ENCODE peak calls at places on chromosome 1, in ten cellular contexts. K is AG04450, S is fibroblast of mammary gland, R is esophagus squamous epithelium, X is uterus, W is heart right ventricle, J is epithelial cell of esophagus, F is fibroblast of lung, A is bronchial epithelial cell, T is retinal pigment epithelial cell. D is an unnamed sample.

GRCh38 chr1:155052412-155053400 is 1.6 kb downstream of the ADAM15 start:
- DNase-seq in K (no peak), S (no peak), R (no peak), X (no peak), W (peak), J (peak), F (no peak), A (peak), T (no peak), D (no peak)

GRCh38 chr1:46621930-46622329 is 5.3 kb upstream of the MOB3C start:
- DNase-seq in K (no peak), S (peak), R (no peak), X (no peak), W (no peak), J (no peak), F (no peak), A (no peak), T (no peak), D (no peak)

GRCh38 chr1:59477286-59477685 is 180.4 kb downstream of the FGGY start:
- DNase-seq in K (no peak), S (peak), R (no peak), X (no peak), W (no peak), J (peak), F (peak), A (peak), T (no peak), D (peak)

GRCh38 chr1:63621698-63622097 is 28.5 kb downstream of the PGM1 start:
- DNase-seq in K (no peak), S (peak), R (no peak), X (peak), W (peak), J (peak), F (peak), A (no peak), T (no peak), D (peak)

GRCh38 chr1:17612831-17613230 is 73.3 kb downstream of the ARHGEF10L start:
- DNase-seq in K (no peak), S (no peak), R (no peak), X (no peak), W (no peak), J (no peak), F (no peak), A (no peak), T (no peak), D (no peak)

GRCh38 chr1:220226752-220227151 is 45.5 kb downstream of the RAB3GAP2 start:
- DNase-seq in K (no peak), S (no peak), R (no peak), X (no peak), W (no peak), J (no peak), F (no peak), A (no peak), T (no peak), D (no peak)

GRCh38 chr1:63892632-63893395 is 119.0 kb downstream of the ROR1 start:
- DNase-seq in K (no peak), S (peak), R (peak), X (no peak), W (no peak), J (peak), F (peak), A (peak), T (peak), D (peak)

GRCh38 chr1:198677027-198677426 is 38.2 kb downstream of the PTPRC start:
- DNase-seq in K (no peak), S (no peak), R (no peak), X (no peak), W (no peak), J (peak), F (peak), A (no peak), T (no peak), D (no peak)

GRCh38 chr1:36576118-36576517 is 93.4 kb upstream of the CSF3R start:
- DNase-seq in K (no peak), S (peak), R (no peak), X (peak), W (peak), J (peak), F (peak), A (peak), T (no peak), D (peak)
- TF ChIP-seq CTCF in K (peak), S (peak), R (peak), X (peak), W (peak), J (peak), F (peak), A (peak), T (peak), D (peak)

DNA sequence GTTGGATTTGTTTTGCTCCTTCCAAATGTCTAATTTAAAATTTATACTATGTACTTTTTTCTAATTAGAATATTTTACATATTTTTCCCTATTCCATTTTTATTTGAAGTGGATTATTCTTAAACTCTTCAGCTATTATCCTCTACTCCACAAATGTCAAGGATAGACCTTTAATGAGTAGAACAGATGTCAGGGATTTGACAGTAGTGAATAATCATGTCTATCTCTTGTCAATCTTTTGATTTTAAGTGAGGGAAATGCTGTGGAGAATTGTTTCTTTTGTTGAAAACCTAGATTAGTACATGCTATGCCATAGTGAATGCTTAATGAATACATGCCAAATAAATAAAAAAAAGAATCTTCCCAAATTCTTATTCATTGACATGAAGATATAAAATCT is 56.0 kb downstream of the DNM3 start:
- DNase-seq in K (no peak), S (no peak), R (no peak), X (no peak), W (no peak), J (no peak), F (no peak), A (no peak), T (no peak), D (no peak)
- H3K4me3 ChIP-seq in K (no peak), S (no peak), R (no peak), X (no peak), W (no peak), J (no peak), F (no peak), A (no peak), T (no peak), D (no peak)

GRCh38 chr1:182720465-182720864 is 36.1 kb upstream of the RGS8 start:
- DNase-seq in K (no peak), S (peak), R (no peak), X (no peak), W (no peak), J (peak), F (peak), A (peak), T (no peak), D (no peak)
- TF ChIP-seq CTCF in K (peak), S (peak), R (peak), X (no peak), W (peak), J (peak), F (peak), A (peak), T (peak), D (peak)

DNA sequence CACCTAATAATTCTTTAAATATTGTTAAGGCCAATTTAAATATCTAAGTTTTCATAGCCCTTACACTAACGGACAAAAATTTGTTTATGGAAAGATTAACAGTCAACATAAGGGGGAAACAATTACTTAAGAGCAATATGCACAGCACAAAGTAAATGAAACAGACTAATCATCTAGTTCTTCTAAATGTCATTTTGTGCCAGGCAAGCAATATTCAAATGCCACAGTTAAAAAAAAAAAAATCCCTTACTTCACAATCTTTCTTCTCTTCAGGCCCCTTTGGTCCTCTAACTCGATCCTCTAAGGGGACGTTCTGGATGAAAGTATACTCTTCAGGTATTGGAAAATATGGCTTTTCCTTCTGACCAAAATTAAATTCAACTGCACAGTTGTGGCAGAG is 6.6 kb downstream of the HNRNPU start:
- DNase-seq in K (no peak), S (no peak), R (no peak), X (no peak), W (no peak), J (no peak), F (no peak), A (no peak), T (no peak), D (no peak)
- H3K4me3 ChIP-seq in K (no peak), S (no peak), R (no peak), X (no peak), W (no peak), J (no peak), F (no peak), A (no peak), T (no peak), D (no peak)

DNA sequence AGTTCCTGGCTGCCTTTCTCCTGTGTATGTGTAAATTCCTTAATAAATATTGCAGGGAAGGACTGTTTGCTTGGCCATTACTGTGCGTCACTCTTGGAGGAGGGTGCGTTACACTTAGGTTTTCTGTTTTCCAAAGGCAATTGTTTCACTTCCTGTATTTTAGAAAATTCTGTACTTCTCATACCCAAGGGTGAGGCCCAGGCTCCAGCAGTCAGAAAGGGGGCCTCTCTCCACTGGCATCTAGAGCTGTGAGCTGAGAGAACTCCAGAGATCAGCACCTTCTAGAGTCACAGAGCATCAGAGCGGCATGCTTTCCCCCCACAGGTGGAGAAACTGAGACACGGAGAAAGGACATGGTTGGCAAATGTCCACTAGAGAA is 27.0 kb upstream of the ZFP69B start:
- DNase-seq in K (no peak), S (no peak), R (no peak), X (no peak), W (no peak), J (no peak), F (no peak), A (no peak), T (no peak), D (no peak)
- TF ChIP-seq CTCF in K (no peak), S (no peak), R (no peak), X (no peak), W (no peak), J (no peak), F (no peak), A (no peak), T (no peak), D (no peak)

GRCh38 chr1:52978045-52978444 is 51.0 kb downstream of the SCP2 start:
- DNase-seq in K (no peak), S (peak), R (no peak), X (no peak), W (no peak), J (no peak), F (no peak), A (no peak), T (no peak), D (no peak)

GRCh38 chr1:52973843-52974242 is 46.8 kb downstream of the SCP2 start:
- DNase-seq in K (no peak), S (no peak), R (no peak), X (no peak), W (no peak), J (no peak), F (no peak), A (no peak), T (no peak), D (no peak)

DNA sequence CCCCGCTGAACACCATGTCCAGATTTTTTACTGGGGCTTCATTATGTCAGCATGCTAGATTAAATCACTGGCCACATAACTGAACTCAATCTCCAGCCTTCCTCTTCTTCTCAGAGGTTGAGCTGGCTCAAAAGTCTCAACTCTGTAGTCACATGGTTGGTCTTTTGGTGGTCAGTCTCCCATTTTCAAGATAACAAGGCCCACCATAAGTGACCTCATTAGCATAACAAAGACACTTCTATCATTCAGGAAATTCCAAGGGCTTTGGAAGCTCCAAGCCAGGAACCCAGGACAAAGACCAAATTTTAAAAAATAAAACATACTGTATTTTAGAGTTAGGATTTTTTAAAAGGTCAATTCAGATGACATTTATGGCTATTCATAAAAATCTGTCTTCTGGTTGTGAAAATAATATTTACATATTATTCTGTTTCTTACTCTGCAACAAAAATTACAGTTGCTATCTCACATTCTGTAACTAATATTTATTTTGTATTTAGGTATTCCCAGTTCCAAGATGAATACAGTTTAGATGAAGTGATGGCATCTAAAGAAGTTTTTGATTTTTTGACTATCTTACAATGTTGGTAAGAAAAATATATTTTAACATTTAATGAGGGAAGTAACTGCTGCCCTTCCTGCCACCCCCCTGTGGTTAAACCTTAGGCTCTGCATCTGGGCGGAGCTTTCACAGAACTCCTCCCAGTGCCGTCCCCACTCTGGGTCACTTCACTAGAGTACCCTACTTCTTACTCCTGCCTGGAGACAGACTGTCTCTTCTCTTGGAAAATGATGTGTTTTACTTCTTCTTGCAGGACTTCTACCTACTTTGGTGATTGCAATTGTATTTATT is 49.3 kb downstream of the SCP2 start:
- DNase-seq in K (no peak), S (no peak), R (no peak), X (no peak), W (no peak), J (no peak), F (peak), A (no peak), T (no peak), D (no peak)
- H3K4me3 ChIP-seq in K (no peak), S (no peak), R (no peak), X (no peak), W (no peak), J (no peak), F (no peak), A (no peak), T (no peak), D (no peak)

GRCh38 chr1:15064217-15064929 is 89.2 kb upstream of the TMEM51 start:
- DNase-seq in K (no peak), S (no peak), R (no peak), X (no peak), W (no peak), J (peak), F (no peak), A (peak), T (no peak), D (no peak)
- TF ChIP-seq CTCF in K (no peak), S (no peak), R (no peak), X (no peak), W (no peak), J (no peak), F (no peak), A (peak), T (peak), D (no peak)

D was measured in astrocyte of the spinal cord.